ENCODE peak calls at places on chromosomes 1 and 21, in six cellular contexts. L, D, X, N, T and U are unnamed samples.

GRCh38 chr1:114154146-114154962 is 685 bp upstream of the SYT6 start:
- DNase-seq in L (no peak), D (no peak), X (peak; percentile 7), N (no peak), T (peak; percentile 29), U (no peak)

GRCh38 chr21:44697811-44698734 is 1.1 kb downstream of the KRTAP10-12 start:
- DNase-seq in L (no peak), D (no peak), X (no peak), N (no peak), T (no peak), U (no peak)

GRCh38 chr1:56584910-56585528 is 5.7 kb upstream of the PLPP3 start:
- DNase-seq in L (peak; percentile 16), D (peak; percentile 43), X (peak; percentile 47), N (peak; percentile 25), T (peak; percentile 51), U (peak; percentile 24)

GRCh38 chr1:240692339-240692705 is 80.4 kb upstream of the GREM2 start:
- DNase-seq in L (no peak), D (no peak), X (no peak), N (no peak), T (no peak), U (no peak)

GRCh38 chr1:33350611-33351280 is 29.8 kb upstream of the A3GALT2 start:
- DNase-seq in L (no peak), D (no peak), X (no peak), N (no peak), T (no peak), U (no peak)

GRCh38 chr1:51558375-51558924 is 39.4 kb upstream of the EPS15 start:
- DNase-seq in L (no peak), D (peak; percentile 17), X (peak; percentile 73), N (peak; percentile 93), T (peak; percentile 78), U (no peak)

GRCh38 chr1:154176341-154176740 is 15.6 kb downstream of the TPM3 start:
- DNase-seq in L (no peak), D (peak; percentile 64), X (peak; percentile 65), N (peak; percentile 54), T (peak; percentile 73), U (no peak)

GRCh38 chr1:224828691-224829090 is 100.8 kb upstream of the DNAH14 start:
- DNase-seq in L (no peak), D (peak; percentile 4), X (peak; percentile 28), N (peak; percentile 10), T (peak; percentile 45), U (no peak)

GRCh38 chr1:203557390-203557789 is 63.4 kb downstream of the OPTC start:
- DNase-seq in L (no peak), D (no peak), X (peak; percentile 80), N (peak; percentile 35), T (peak; percentile 88), U (no peak)

GRCh38 chr1:26472901-26473845 is 933 bp downstream of the HMGN2 start:
- DNase-seq in L (peak; percentile 95), D (peak; percentile 59), X (peak; percentile 73), N (peak; percentile 92), T (peak; percentile 86), U (peak; percentile 88)

GRCh38 chr1:205392650-205393049 is 29.2 kb downstream of the LEMD1 start:
- DNase-seq in L (no peak), D (no peak), X (no peak), N (no peak), T (no peak), U (no peak)

GRCh38 chr1:159591981-159592380 is 4.4 kb downstream of the APCS start:
- DNase-seq in L (no peak), D (no peak), X (peak; percentile 14), N (no peak), T (peak; percentile 37), U (no peak)

GRCh38 chr1:174841747-174842146 is 158.0 kb upstream of the CACYBP start:
- DNase-seq in L (peak; percentile 39), D (no peak), X (no peak), N (no peak), T (peak; percentile 9), U (no peak)

GRCh38 chr21:44618504-44618903 is 6.6 kb downstream of the KRTAP10-8 start:
- DNase-seq in L (no peak), D (no peak), X (peak; percentile 2), N (no peak), T (peak; percentile 2), U (no peak)

GRCh38 chr1:46806196-46807020 is 7.6 kb downstream of the CYP4B1 start:
- DNase-seq in L (no peak), D (no peak), X (no peak), N (no peak), T (no peak), U (no peak)

GRCh38 chr1:29736582-29737188 is 500.4 kb downstream of the PTPRU start:
- DNase-seq in L (peak; percentile 19), D (peak; percentile 31), X (peak; percentile 37), N (peak; percentile 24), T (peak; percentile 53), U (peak; percentile 45)

GRCh38 chr1:214416417-214417212 is 134.8 kb downstream of the PTPN14 start:
- DNase-seq in L (no peak), D (no peak), X (peak; percentile 87), N (no peak), T (peak; percentile 90), U (no peak)

GRCh38 chr1:21607549-21608529 is 61.3 kb downstream of the RAP1GAP start:
- DNase-seq in L (peak; percentile 54), D (peak; percentile 59), X (peak; percentile 31), N (peak; percentile 26), T (peak; percentile 56), U (no peak)

GRCh38 chr1:9700340-9700739 is 48.8 kb downstream of the PIK3CD start:
- DNase-seq in L (no peak), D (no peak), X (peak; percentile 90), N (peak; percentile 91), T (peak; percentile 93), U (no peak)

GRCh38 chr1:91012196-91012595 is 9.6 kb downstream of the ZNF644 start:
- DNase-seq in L (no peak), D (no peak), X (no peak), N (no peak), T (no peak), U (no peak)

GRCh38 chr1:51301152-51301843 is 29.1 kb downstream of the TTC39A start:
- DNase-seq in L (no peak), D (no peak), X (no peak), N (no peak), T (no peak), U (no peak)

GRCh38 chr21:45319461-45320211 is 31.9 kb upstream of the POFUT2 start:
- DNase-seq in L (no peak), D (no peak), X (peak; percentile 68), N (no peak), T (peak; percentile 76), U (no peak)

GRCh38 chr1:157628773-157629172 is 30.9 kb upstream of the FCRL4 start:
- DNase-seq in L (peak; percentile 53), D (no peak), X (no peak), N (no peak), T (no peak), U (peak; percentile 88)

GRCh38 chr1:76576876-76577817 is 290.1 kb upstream of the ST6GALNAC5 start:
- DNase-seq in L (no peak), D (no peak), X (no peak), N (no peak), T (no peak), U (no peak)

GRCh38 chr1:44848456-44849181 is 5.6 kb upstream of the PTCH2 start:
- DNase-seq in L (no peak), D (no peak), X (no peak), N (no peak), T (no peak), U (no peak)

GRCh38 chr1:99347041-99347684 is 82.9 kb downstream of the PLPPR4 start:
- DNase-seq in L (no peak), D (no peak), X (no peak), N (no peak), T (no peak), U (no peak)

GRCh38 chr1:168693197-168693871 is 35.7 kb downstream of the DPT start:
- DNase-seq in L (no peak), D (no peak), X (no peak), N (no peak), T (no peak), U (no peak)

GRCh38 chr1:1000357-1001056 is 610 bp upstream of the HES4 start:
- DNase-seq in L (peak; percentile 38), D (no peak), X (peak; percentile 71), N (peak; percentile 76), T (peak; percentile 77), U (peak; percentile 80)

GRCh38 chr1:999797-1000356 is at the start of gene HES4:
- DNase-seq in L (peak; percentile 45), D (no peak), X (peak; percentile 82), N (peak; percentile 82), T (peak; percentile 90), U (peak; percentile 87)

GRCh38 chr1:998905-999796 is 746 bp downstream of the HES4 start:
- DNase-seq in L (no peak), D (no peak), X (no peak), N (peak; percentile 47), T (no peak), U (no peak)

GRCh38 chr1:1001631-1002300 is 1.9 kb upstream of the HES4 start:
- DNase-seq in L (peak; percentile 42), D (no peak), X (no peak), N (peak; percentile 55), T (peak; percentile 53), U (no peak)

GRCh38 chr1:1001057-1001630 is 1.2 kb upstream of the HES4 start:
- DNase-seq in L (no peak), D (no peak), X (no peak), N (no peak), T (no peak), U (no peak)
- H3K4me3 ChIP-seq in L (no peak overlapping the region), D (peak overlapping the region; percentile 54), X (peak overlapping the region; percentile 67), N (peak overlapping the region; percentile 50), T (no peak overlapping the region), U (peak overlapping the region; percentile 58)

GRCh38 chr1:59393211-59394180 is 96.6 kb downstream of the FGGY start:
- DNase-seq in L (no peak), D (no peak), X (peak; percentile 95), N (no peak), T (peak; percentile 96), U (no peak)
- H3K4me3 ChIP-seq in L (no peak overlapping the region), D (no peak overlapping the region), X (peak overlapping the region; percentile 4), N (no peak overlapping the region), T (no peak overlapping the region), U (no peak overlapping the region)

GRCh38 chr1:165841582-165842362 is 14.4 kb downstream of the UCK2 start:
- DNase-seq in L (peak; percentile 46), D (no peak), X (peak; percentile 58), N (peak; percentile 31), T (peak; percentile 69), U (no peak)

GRCh38 chr1:165843304-165843703 is 15.9 kb downstream of the UCK2 start:
- DNase-seq in L (no peak), D (no peak), X (no peak), N (no peak), T (peak; percentile 45), U (no peak)

GRCh38 chr1:165844114-165844798 is 16.8 kb downstream of the UCK2 start:
- DNase-seq in L (no peak), D (no peak), X (no peak), N (no peak), T (no peak), U (no peak)

GRCh38 chr1:165840419-165840818 is 13.0 kb downstream of the UCK2 start:
- DNase-seq in L (no peak), D (no peak), X (no peak), N (no peak), T (no peak), U (no peak)

GRCh38 chr1:165842363-165843129 is 15.1 kb downstream of the UCK2 start:
- DNase-seq in L (peak; percentile 74), D (no peak), X (peak; percentile 36), N (no peak), T (peak; percentile 52), U (peak; percentile 96)
- H3K4me3 ChIP-seq in L (peak overlapping the region; percentile 49), D (no peak overlapping the region), X (peak overlapping the region; percentile 18), N (no peak overlapping the region), T (no peak overlapping the region), U (peak overlapping the region; percentile 16)

GRCh38 chr1:93705897-93706500 is 24.4 kb upstream of the BCAR3 start:
- DNase-seq in L (no peak), D (no peak), X (no peak), N (peak; percentile 32), T (peak; percentile 51), U (no peak)
- H3K4me3 ChIP-seq in L (no peak overlapping the region), D (no peak overlapping the region), X (no peak overlapping the region), N (no peak overlapping the region), T (no peak overlapping the region), U (no peak overlapping the region)